ENCODE peak calls at places on chromosomes 13 and 19, in seven cellular contexts. Q is iPS DF 6.9; W is psoas muscle; E is nucleus accumbens; I is activated T-helper 1 cell treated with anti-CD3 and anti-CD28 coated beads, Interleukin-12 subunit alpha, Interleukin-12 subunit beta, Interleukin-2, Interleukin-4 antibody, amounts not matched to agents 30 ng/mL and 10 ng/mL and 1 ng/mL, durations not matched to agents 14 hours and 24 hours and 36 hours; G is ACHN; C is upper lobe of right lung. N is an unnamed sample.

GRCh38 chr19:18932216-18932841 is 8.7 kb downstream of the HOMER3 start:
- DNase-seq in Q (peak), G (peak), C (peak), E (peak), W (peak), I (peak), N (peak)

GRCh38 chr19:15680923-15681322 is 8.0 kb downstream of the CYP4F12 start:
- DNase-seq in I (no peak), Q (no peak), W (no peak), E (no peak), C (no peak), G (no peak), N (no peak)

GRCh38 chr19:13872695-13873389 is 4.1 kb upstream of the NANOS3 start:
- DNase-seq in I (peak), C (no peak), W (no peak), Q (no peak), G (peak), E (no peak), N (peak)

GRCh38 chr13:106083620-106084350 is 451.7 kb downstream of the EFNB2 start:
- DNase-seq in C (no peak), Q (no peak), G (peak), E (peak), W (no peak), I (no peak), N (no peak)

GRCh38 chr13:103663996-103664395 is 597.8 kb upstream of the SLC10A2 start:
- DNase-seq in I (no peak), G (no peak), E (no peak), C (no peak), Q (no peak), W (no peak), N (no peak)

GRCh38 chr13:30698023-30698422 is 37.3 kb upstream of the ALOX5AP start:
- DNase-seq in W (no peak), Q (no peak), G (no peak), E (no peak), C (no peak), I (no peak), N (no peak)

GRCh38 chr19:48418317-48419064 is 25.0 kb downstream of the GRIN2D start:
- DNase-seq in G (peak), I (no peak), E (no peak), C (no peak), Q (no peak), W (no peak), N (no peak)

GRCh38 chr19:42115219-42115618 is 17.0 kb downstream of the POU2F2 start:
- DNase-seq in E (no peak), W (no peak), I (no peak), Q (no peak), C (no peak), G (peak), N (no peak)

GRCh38 chr13:79679334-79679733 is 198.4 kb downstream of the NDFIP2 start:
- DNase-seq in C (peak), W (peak), Q (peak), G (peak), I (no peak), E (peak), N (peak)

GRCh38 chr13:104571161-104571889 is 1505.1 kb upstream of the SLC10A2 start:
- DNase-seq in E (peak), G (peak), Q (peak), W (peak), I (no peak), C (no peak), N (peak)

GRCh38 chr19:47697863-47698609 is 15.2 kb upstream of the EHD2 start:
- DNase-seq in C (peak), G (peak), Q (peak), W (peak), I (peak), E (peak), N (peak)

GRCh38 chr19:52993342-52994178 is 20.2 kb upstream of the ERVV-1 start:
- DNase-seq in W (peak), G (no peak), C (peak), I (peak), E (peak), Q (no peak), N (peak)

GRCh38 chr13:100333141-100333540 is 244.2 kb downstream of the PCCA start:
- DNase-seq in Q (no peak), W (no peak), I (no peak), G (no peak), E (no peak), C (no peak), N (no peak)

GRCh38 chr13:113562866-113563265 is 21.7 kb upstream of the TFDP1 start:
- DNase-seq in W (no peak), G (no peak), I (no peak), Q (no peak), E (no peak), C (peak), N (no peak)

GRCh38 chr19:10431943-10432735 is 11.8 kb downstream of the PDE4A start:
- DNase-seq in G (peak), Q (no peak), W (peak), E (no peak), C (peak), I (no peak), N (no peak)

GRCh38 chr19:41339936-41340335 is 13.8 kb downstream of the TGFB1 start:
- DNase-seq in G (peak), E (no peak), I (no peak), Q (no peak), C (no peak), W (no peak), N (no peak)

GRCh38 chr13:20873348-20873747 is 29.2 kb downstream of the XPO4 start:
- DNase-seq in C (no peak), Q (no peak), E (no peak), W (no peak), G (no peak), I (no peak), N (no peak)

GRCh38 chr19:862529-863304 is 3.3 kb downstream of the CFD start:
- DNase-seq in Q (peak), W (peak), E (no peak), I (peak), C (peak), G (no peak), N (peak)

GRCh38 chr19:7685546-7686445 is 5.2 kb downstream of the TRAPPC5 start:
- DNase-seq in G (no peak), E (no peak), W (no peak), Q (no peak), C (no peak), I (no peak), N (no peak)

GRCh38 chr13:87810391-87810801 is 139.2 kb downstream of the SLITRK5 start:
- DNase-seq in Q (peak), C (peak), I (no peak), G (no peak), E (no peak), W (no peak), N (no peak)

GRCh38 chr13:24630851-24631341 is 49.3 kb upstream of the ATP12A start:
- DNase-seq in C (no peak), E (no peak), Q (no peak), G (no peak), I (no peak), W (no peak), N (peak)

GRCh38 chr19:2974342-2974932 is 2.9 kb upstream of the TLE6 start:
- DNase-seq in E (no peak), Q (no peak), I (no peak), G (no peak), C (peak), W (no peak), N (no peak)

GRCh38 chr13:77650409-77650808 is 47.1 kb upstream of the SLAIN1 start:
- DNase-seq in G (no peak), E (no peak), C (no peak), W (no peak), Q (no peak), I (no peak), N (no peak)

GRCh38 chr13:113806526-113806925 is 47.5 kb downstream of the TMEM255B start:
- DNase-seq in I (no peak), E (no peak), G (no peak), W (no peak), Q (no peak), C (no peak), N (no peak)

GRCh38 chr13:25764378-25764777 is 287.4 kb downstream of the SHISA2 start:
- DNase-seq in I (no peak), G (no peak), W (no peak), C (no peak), E (no peak), Q (no peak), N (no peak)

GRCh38 chr19:14536926-14537692 is 7.7 kb downstream of the TECR start:
- DNase-seq in Q (peak), W (peak), E (no peak), C (peak), G (no peak), I (no peak), N (peak)

N was measured in NT2/D1.